ENCODE peak calls at places on chromosome 10, in four cellular contexts. K, C, J and Q are unnamed samples.

GRCh38 chr10:87700031-87700796 is 40.5 kb downstream of the PAPSS2 start:
- DNase-seq in C (no peak), K (no peak), J (no peak), Q (no peak)

GRCh38 chr10:74058071-74058470 is 60.2 kb downstream of the VCL start:
- DNase-seq in K (no peak), J (peak), C (no peak), Q (no peak)

GRCh38 chr10:117441812-117442443 is 66.7 kb upstream of the PDZD8 start:
- DNase-seq in C (no peak), K (no peak), J (peak), Q (no peak)

GRCh38 chr10:131825960-131826650 is 74.7 kb upstream of the PPP2R2D start:
- DNase-seq in J (no peak), K (peak), C (no peak), Q (no peak)

GRCh38 chr10:103448751-103449150 is 3.4 kb downstream of the CALHM2 start:
- DNase-seq in C (no peak), K (peak), J (no peak), Q (no peak)

GRCh38 chr10:69505636-69506318 is 54.5 kb downstream of the TSPAN15 start:
- DNase-seq in K (no peak), J (no peak), C (no peak), Q (no peak)

GRCh38 chr10:63267414-63268138 is 134.4 kb downstream of the NRBF2 start:
- DNase-seq in J (peak), K (no peak), C (no peak), Q (no peak)

GRCh38 chr10:120824864-120825263 is 26.3 kb upstream of the WDR11 start:
- DNase-seq in K (no peak), J (peak), C (no peak), Q (no peak)

GRCh38 chr10:92239600-92240288 is 51.1 kb downstream of the CPEB3 start:
- DNase-seq in K (peak), J (peak), C (peak), Q (peak)

GRCh38 chr10:67779455-67780205 is 58.4 kb downstream of the DNAJC12 start:
- DNase-seq in J (peak), C (peak), K (no peak), Q (peak)
- TF ChIP-seq CTCF in J (peak), C (peak), K (peak), Q (peak)

GRCh38 chr10:61608255-61609040 is 54.3 kb upstream of the CABCOCO1 start:
- DNase-seq in J (no peak), K (no peak), C (no peak), Q (no peak)

GRCh38 chr10:61606971-61607907 is 55.5 kb upstream of the CABCOCO1 start:
- DNase-seq in K (no peak), J (peak), C (no peak), Q (no peak)

GRCh38 chr10:61600389-61600788 is 62.3 kb upstream of the CABCOCO1 start:
- DNase-seq in C (no peak), K (no peak), J (no peak), Q (no peak)

GRCh38 chr10:61609609-61610166 is 53.0 kb upstream of the CABCOCO1 start:
- DNase-seq in C (no peak), K (no peak), J (no peak), Q (no peak)

GRCh38 chr10:61605221-61605620 is 57.5 kb upstream of the CABCOCO1 start:
- DNase-seq in C (no peak), J (no peak), K (no peak), Q (no peak)
- TF ChIP-seq CTCF in C (no peak), J (no peak), K (no peak), Q (no peak)

GRCh38 chr10:71065659-71066058 is 146.7 kb upstream of the UNC5B start:
- DNase-seq in K (no peak), J (no peak), C (no peak), Q (no peak)

GRCh38 chr10:71062156-71062555 is 150.2 kb upstream of the UNC5B start:
- DNase-seq in J (no peak), K (no peak), C (no peak), Q (no peak)

GRCh38 chr10:71063431-71063830 is 148.9 kb upstream of the UNC5B start:
- DNase-seq in C (no peak), K (no peak), J (no peak), Q (no peak)

GRCh38 chr10:71066600-71066999 is 145.8 kb upstream of the UNC5B start:
- DNase-seq in C (no peak), J (no peak), K (no peak), Q (no peak)

DNA sequence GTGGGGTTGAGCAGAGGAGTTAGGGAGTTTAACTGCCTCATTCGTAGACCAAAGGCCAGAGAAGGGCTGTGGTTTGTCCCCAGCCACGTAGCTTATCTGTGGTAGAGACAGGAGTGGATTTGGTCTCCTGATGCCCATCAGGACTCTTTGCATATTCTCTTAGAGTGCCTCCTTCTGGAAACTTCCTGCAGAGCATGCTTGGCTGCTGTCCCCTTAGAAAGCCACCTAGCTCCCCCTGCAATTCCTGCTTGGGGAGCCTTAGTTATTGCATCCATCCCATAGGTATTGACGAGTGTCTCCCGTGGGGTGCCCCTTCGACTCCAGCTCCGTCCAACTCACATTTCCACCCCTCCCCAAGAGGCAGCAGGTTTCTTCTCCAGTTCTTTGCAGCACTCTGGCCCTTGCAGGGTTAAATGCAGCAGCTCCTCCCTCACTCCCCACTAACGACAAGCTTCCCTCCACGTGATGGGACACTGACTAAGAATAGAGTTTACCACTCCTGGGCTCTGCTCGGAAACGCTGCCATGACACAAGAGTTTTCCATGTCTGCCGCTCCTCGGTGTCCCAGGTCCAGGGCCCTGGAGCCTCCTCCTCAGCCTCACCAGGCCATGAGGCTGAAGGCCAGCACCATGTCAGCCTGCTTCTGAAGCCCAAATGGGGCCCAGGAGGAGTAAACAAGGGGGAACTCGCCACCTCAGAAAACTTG is 147.8 kb upstream of the UNC5B start:
- DNase-seq in J (no peak), C (no peak), K (no peak), Q (no peak)
- TF ChIP-seq CTCF in J (peak), C (no peak), K (no peak), Q (no peak)

GRCh38 chr10:4070921-4071320 is 285.9 kb upstream of the KLF6 start:
- DNase-seq in J (no peak), K (no peak), C (no peak), Q (no peak)

GRCh38 chr10:4070171-4070570 is 285.2 kb upstream of the KLF6 start:
- DNase-seq in C (no peak), K (no peak), J (no peak), Q (no peak)

GRCh38 chr10:4067552-4068254 is 282.7 kb upstream of the KLF6 start:
- DNase-seq in K (no peak), C (no peak), J (peak), Q (no peak)

GRCh38 chr10:4068255-4069028 is 283.4 kb upstream of the KLF6 start:
- DNase-seq in K (no peak), J (no peak), C (no peak), Q (no peak)

DNA sequence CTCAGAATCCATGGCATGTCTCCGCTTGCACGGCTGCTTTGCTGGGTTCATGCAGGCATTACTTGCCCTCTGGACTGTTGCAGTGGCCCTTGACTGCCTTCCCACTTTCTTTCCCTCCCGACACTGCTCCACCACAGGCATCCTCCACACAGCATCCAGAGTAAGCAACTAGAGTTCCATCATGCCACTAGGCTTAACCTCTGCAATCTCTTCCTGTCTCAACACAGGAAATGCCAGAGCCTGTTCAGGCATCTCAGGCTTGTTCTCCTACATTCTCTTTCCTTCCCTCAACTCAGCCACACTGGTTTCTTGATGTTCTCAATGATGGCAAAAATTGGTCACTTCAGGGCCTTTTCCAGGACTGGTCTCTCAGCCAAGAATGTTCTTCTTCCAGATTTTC is 284.5 kb upstream of the KLF6 start:
- DNase-seq in C (no peak), K (no peak), J (no peak), Q (no peak)
- TF ChIP-seq CTCF in C (no peak), K (no peak), J (no peak), Q (no peak)

DNA sequence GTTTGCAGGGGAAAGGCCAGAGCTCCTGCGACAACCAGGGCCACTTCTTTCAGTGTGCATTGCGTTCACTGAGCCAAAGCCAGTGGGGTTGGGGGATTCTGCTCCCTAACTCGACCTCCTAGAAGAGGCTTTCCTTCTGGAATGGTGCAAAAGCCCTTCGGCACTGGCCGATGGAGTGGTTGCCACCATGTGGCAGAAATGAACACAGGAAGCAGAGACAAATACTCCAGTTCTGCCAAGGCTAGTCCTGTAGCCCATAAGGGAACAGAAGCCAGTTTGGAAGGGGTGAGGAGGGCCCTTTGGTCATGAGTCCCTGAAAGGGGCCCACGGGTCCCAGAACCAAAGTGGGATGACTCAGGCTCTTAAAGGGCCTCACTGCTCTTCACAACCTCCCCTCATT is 29.7 kb upstream of the ACSL5 start:
- DNase-seq in K (no peak), J (no peak), C (no peak), Q (no peak)
- TF ChIP-seq CTCF in K (no peak), J (no peak), C (no peak), Q (no peak)

GRCh38 chr10:28681928-28682750 is 4.8 kb downstream of the BAMBI start:
- DNase-seq in J (no peak), K (no peak), C (no peak), Q (no peak)

GRCh38 chr10:28681345-28681763 is 4.0 kb downstream of the BAMBI start:
- DNase-seq in J (no peak), C (no peak), K (no peak), Q (no peak)

GRCh38 chr10:28678687-28679457 is 1.6 kb downstream of the BAMBI start:
- DNase-seq in C (no peak), J (no peak), K (no peak), Q (no peak)

GRCh38 chr10:28677889-28678686 is 767 bp downstream of the BAMBI start:
- DNase-seq in K (peak), C (no peak), J (peak), Q (peak)

GRCh38 chr10:28679941-28680752 is 2.8 kb downstream of the BAMBI start:
- DNase-seq in J (no peak), C (no peak), K (no peak), Q (no peak)
- TF ChIP-seq CTCF in J (no peak), C (peak), K (peak), Q (peak)

GRCh38 chr10:24952701-24953349 is 419 bp upstream of the PRTFDC1 start:
- DNase-seq in J (peak), C (peak), K (peak), Q (peak)

GRCh38 chr10:24953350-24954074 is 1.1 kb upstream of the PRTFDC1 start:
- DNase-seq in C (no peak), K (no peak), J (no peak), Q (no peak)

GRCh38 chr10:24951201-24952145 is 933 bp downstream of the PRTFDC1 start:
- DNase-seq in C (no peak), K (peak), J (no peak), Q (no peak)

GRCh38 chr10:24950439-24950838 is 2.0 kb downstream of the PRTFDC1 start:
- DNase-seq in J (no peak), K (no peak), C (no peak), Q (no peak)

GRCh38 chr10:24952146-24952700 is at the start of gene PRTFDC1:
- DNase-seq in K (peak), J (peak), C (peak), Q (no peak)
- TF ChIP-seq CTCF in K (no peak), J (no peak), C (no peak), Q (no peak)